ENCODE peak calls at places on chromosomes 11 and 22, in nine cellular contexts. T, Y, Z, O, E, R, U, H and C are unnamed samples.

GRCh38 chr11:111303476-111303875 is 5.1 kb downstream of the POU2AF3 start:
- DNase-seq in T (no peak), Y (no peak), Z (no peak), O (no peak), E (peak; percentile 21), R (no peak), U (peak; percentile 18), H (no peak), C (no peak)

GRCh38 chr11:66216911-66217310 is 51.5 kb upstream of the RAB1B start:
- DNase-seq in T (no peak), Y (no peak), Z (no peak), O (no peak), E (no peak), R (no peak), U (no peak), H (no peak), C (no peak)

GRCh38 chr22:31945478-31945815 is 1.1 kb downstream of the YWHAH start:
- DNase-seq in T (no peak), Y (no peak), Z (peak; percentile 28), O (no peak), E (no peak), R (no peak), U (peak; percentile 58), H (no peak), C (no peak)

GRCh38 chr11:44556735-44557409 is 8.6 kb upstream of the CD82 start:
- DNase-seq in T (peak; percentile 62), Y (peak; percentile 33), Z (peak; percentile 67), O (peak; percentile 69), E (peak; percentile 59), R (peak; percentile 60), U (peak; percentile 80), H (no peak), C (no peak)

GRCh38 chr11:102664001-102664752 is 39.0 kb upstream of the MMP20 start:
- DNase-seq in T (no peak), Y (no peak), Z (peak; percentile 46), O (no peak), E (no peak), R (peak; percentile 12), U (peak; percentile 33), H (no peak), C (no peak)

GRCh38 chr11:1358286-1358685 is 31.4 kb upstream of the BRSK2 start:
- DNase-seq in T (no peak), Y (no peak), Z (no peak), O (peak; percentile 14), E (no peak), R (no peak), U (no peak), H (no peak), C (no peak)

GRCh38 chr11:128505449-128506058 is 81.8 kb downstream of the ETS1 start:
- DNase-seq in T (no peak), Y (no peak), Z (no peak), O (no peak), E (no peak), R (no peak), U (no peak), H (no peak), C (no peak)

GRCh38 chr11:75562836-75563484 is 907 bp downstream of the SERPINH1 start:
- DNase-seq in T (peak; percentile 64), Y (peak; percentile 55), Z (no peak), O (no peak), E (peak; percentile 48), R (peak; percentile 67), U (no peak), H (no peak), C (no peak)

GRCh38 chr11:86676533-86677154 is 4.2 kb upstream of the ME3 start:
- DNase-seq in T (no peak), Y (no peak), Z (peak; percentile 48), O (no peak), E (peak; percentile 59), R (peak; percentile 4), U (peak; percentile 3), H (no peak), C (no peak)

GRCh38 chr11:86678296-86678695 is 5.9 kb upstream of the ME3 start:
- DNase-seq in T (no peak), Y (no peak), Z (no peak), O (no peak), E (no peak), R (no peak), U (no peak), H (no peak), C (no peak)

GRCh38 chr11:86681039-86681745 is 8.8 kb upstream of the ME3 start:
- DNase-seq in T (no peak), Y (no peak), Z (no peak), O (no peak), E (no peak), R (no peak), U (no peak), H (no peak), C (no peak)

GRCh38 chr11:86676010-86676409 is 3.6 kb upstream of the ME3 start:
- DNase-seq in T (no peak), Y (no peak), Z (no peak), O (no peak), E (no peak), R (no peak), U (no peak), H (no peak), C (no peak)

DNA sequence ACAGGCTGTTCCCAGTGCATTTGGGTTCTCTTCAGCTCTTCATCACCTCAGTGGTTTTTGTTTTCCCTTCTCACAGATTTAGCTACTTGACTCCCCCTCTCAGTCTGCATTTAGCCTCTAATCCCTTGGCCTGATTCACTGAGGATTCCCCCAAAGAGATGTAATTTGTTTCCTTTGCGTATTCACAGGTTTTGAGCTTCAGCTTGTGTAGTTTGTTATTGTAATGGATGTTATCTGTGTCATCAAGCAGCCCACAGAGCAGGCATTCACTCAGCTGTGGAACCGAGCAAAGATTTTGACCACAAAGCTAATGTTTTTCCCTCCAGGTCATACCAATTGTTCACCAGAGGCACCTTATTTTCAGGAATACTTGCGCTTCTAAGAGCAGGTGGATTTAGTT is 6.4 kb upstream of the ME3 start:
- DNase-seq in T (peak; percentile 43), Y (peak; percentile 40), Z (no peak), O (no peak), E (no peak), R (no peak), U (no peak), H (peak; percentile 33), C (no peak)
- TF ChIP-seq CTCF in T (no peak), Y (no peak), Z (no peak), O (no peak), E (no peak), R (no peak), U (no peak), H (no peak), C (no peak)

GRCh38 chr22:45830531-45831245 is 146.3 kb downstream of the WNT7B start:
- DNase-seq in T (peak; percentile 71), Y (peak; percentile 66), Z (no peak), O (peak; percentile 51), E (peak; percentile 76), R (no peak), U (no peak), H (no peak), C (peak; percentile 6)

GRCh38 chr22:45832180-45832579 is 144.8 kb downstream of the WNT7B start:
- DNase-seq in T (no peak), Y (no peak), Z (no peak), O (no peak), E (peak; percentile 57), R (no peak), U (no peak), H (no peak), C (no peak)

GRCh38 chr22:45833613-45834012 is 143.3 kb downstream of the WNT7B start:
- DNase-seq in T (no peak), Y (no peak), Z (no peak), O (no peak), E (no peak), R (no peak), U (no peak), H (no peak), C (no peak)

GRCh38 chr22:45832959-45833580 is 143.9 kb downstream of the WNT7B start:
- DNase-seq in T (no peak), Y (no peak), Z (no peak), O (no peak), E (peak; percentile 81), R (no peak), U (no peak), H (no peak), C (no peak)

GRCh38 chr22:45831394-45831793 is 145.6 kb downstream of the WNT7B start:
- DNase-seq in T (peak; percentile 28), Y (peak; percentile 13), Z (no peak), O (peak; percentile 56), E (no peak), R (no peak), U (peak; percentile 31), H (no peak), C (no peak)
- TF ChIP-seq CTCF in T (peak; percentile 67), Y (peak; percentile 64), Z (no peak), O (peak; percentile 65), E (peak; percentile 33), R (no peak), U (peak; percentile 81), H (peak; percentile 59), C (peak; percentile 59)

GRCh38 chr11:92848578-92848977 is 120.9 kb upstream of the MTNR1B start:
- DNase-seq in T (no peak), Y (no peak), Z (no peak), O (no peak), E (peak; percentile 68), R (no peak), U (no peak), H (no peak), C (no peak)

GRCh38 chr11:92854162-92854561 is 115.3 kb upstream of the MTNR1B start:
- DNase-seq in T (no peak), Y (no peak), Z (no peak), O (no peak), E (no peak), R (no peak), U (no peak), H (no peak), C (no peak)

GRCh38 chr11:92854952-92855351 is 114.5 kb upstream of the MTNR1B start:
- DNase-seq in T (no peak), Y (no peak), Z (no peak), O (peak; percentile 32), E (no peak), R (no peak), U (no peak), H (no peak), C (no peak)

GRCh38 chr11:92852203-92852602 is 117.2 kb upstream of the MTNR1B start:
- DNase-seq in T (no peak), Y (no peak), Z (no peak), O (no peak), E (no peak), R (no peak), U (no peak), H (no peak), C (no peak)

DNA sequence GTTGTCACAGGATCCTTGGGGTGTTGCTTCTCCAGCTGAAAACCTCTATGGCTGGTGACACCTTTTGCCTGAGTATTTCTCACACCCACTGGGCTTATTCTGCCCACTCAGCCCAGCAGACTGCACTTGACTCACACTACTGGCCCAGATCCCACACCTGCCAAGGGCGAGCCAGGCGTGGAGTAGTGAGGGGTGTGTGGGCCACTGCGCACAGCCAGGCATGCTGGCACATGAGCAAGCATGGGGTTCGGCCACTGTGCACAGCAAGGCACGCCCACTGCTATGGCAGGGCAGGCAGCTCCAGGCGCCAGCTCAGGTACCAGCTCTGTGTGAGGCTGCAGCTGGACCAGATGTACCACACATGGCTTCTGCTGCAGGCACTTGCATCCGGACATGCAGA is 116.5 kb upstream of the MTNR1B start:
- DNase-seq in T (no peak), Y (no peak), Z (no peak), O (no peak), E (peak; percentile 97), R (no peak), U (no peak), H (no peak), C (no peak)
- TF ChIP-seq CTCF in T (no peak), Y (no peak), Z (no peak), O (no peak), E (no peak), R (no peak), U (no peak), H (no peak), C (no peak)

DNA sequence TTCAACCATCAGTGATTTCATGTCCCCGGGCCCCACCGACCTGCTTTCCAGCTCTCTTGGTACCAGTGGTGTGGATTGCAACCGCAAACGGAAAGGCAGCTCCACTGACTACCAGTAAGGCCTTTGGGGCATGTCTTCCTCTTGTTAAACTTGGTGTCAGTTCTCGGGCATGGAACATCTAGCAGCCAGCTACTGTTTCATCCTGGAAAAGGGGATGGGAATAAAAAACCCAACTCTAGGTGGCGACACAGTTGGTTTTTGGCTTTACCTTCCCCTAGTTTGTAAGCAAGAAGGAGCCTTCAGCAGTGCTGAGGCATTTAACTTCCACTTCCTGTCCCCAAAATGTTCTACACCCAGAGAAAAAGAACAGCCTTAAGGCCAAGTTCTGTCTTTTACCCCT is 76.7 kb downstream of the BMAL1 start:
- DNase-seq in T (peak; percentile 22), Y (peak; percentile 17), Z (peak; percentile 45), O (no peak), E (peak; percentile 37), R (peak; percentile 28), U (peak; percentile 12), H (no peak), C (no peak)
- TF ChIP-seq CTCF in T (peak; percentile 35), Y (peak; percentile 69), Z (peak; percentile 31), O (no peak), E (peak; percentile 41), R (peak; percentile 43), U (peak; percentile 63), H (peak; percentile 40), C (peak; percentile 35)